ENCODE peak calls at places on chromosomes 13 and 19, in six cellular contexts. V is stimulated activated CD4-positive, alpha-beta T cell treated with anti-CD3 and anti-CD28 coated beads, Interleukin-2, amount 100 ng/mL, for 48 hours; H is GM04504; X is CD4-positive, alpha-beta T cell; M is CD4-positive, CD25-positive, alpha-beta regulatory T cell; N is psoas muscle. R is an unnamed sample.

GRCh38 chr13:30306762-30307193 is 573 bp downstream of the KATNAL1 start:
- DNase-seq in H (peak; percentile 83), M (peak; percentile 94), X (peak; percentile 86), V (peak; percentile 93), N (peak; percentile 97), R (peak; percentile 87)

GRCh38 chr13:37369618-37370017 is 228.9 kb downstream of the POSTN start:
- DNase-seq in M (no peak), X (no peak), H (no peak), N (no peak), V (no peak), R (no peak)

GRCh38 chr13:49259586-49259985 is 11.9 kb downstream of the CDADC1 start:
- DNase-seq in V (no peak), M (no peak), X (no peak), H (no peak), N (no peak), R (no peak)

GRCh38 chr13:30033681-30034447 is 183.4 kb upstream of the UBL3 start:
- DNase-seq in M (peak; percentile 9), V (no peak), H (peak; percentile 86), N (no peak), X (no peak), R (no peak)

GRCh38 chr13:32164622-32165268 is 133.2 kb downstream of the FRY start:
- DNase-seq in X (no peak), N (no peak), V (no peak), H (peak; percentile 39), M (peak; percentile 61), R (no peak)

GRCh38 chr19:18049390-18049789 is 37.3 kb downstream of the IL12RB1 start:
- DNase-seq in V (no peak), X (no peak), N (peak; percentile 95), H (no peak), M (no peak), R (no peak)

GRCh38 chr19:13621413-13621812 is 115.1 kb upstream of the CACNA1A start:
- DNase-seq in X (no peak), M (peak; percentile 16), H (peak; percentile 89), N (no peak), V (peak; percentile 59), R (no peak)

GRCh38 chr13:89432997-89433396 is 1761.8 kb downstream of the SLITRK5 start:
- DNase-seq in N (no peak), V (no peak), M (no peak), H (no peak), X (no peak), R (no peak)

GRCh38 chr19:35869327-35870123 is 1.2 kb downstream of the APLP1 start:
- DNase-seq in V (peak; percentile 82), N (peak; percentile 69), X (peak; percentile 75), M (peak; percentile 90), H (peak; percentile 25), R (peak; percentile 54)

GRCh38 chr13:52010890-52011689 is at the start of gene ATP7B:
- DNase-seq in H (no peak), N (peak; percentile 49), M (no peak), X (peak; percentile 6), V (peak; percentile 13), R (no peak)

GRCh38 chr13:50893211-50893852 is 16.3 kb upstream of the RNASEH2B start:
- DNase-seq in H (no peak), M (peak; percentile 91), V (no peak), N (no peak), X (no peak), R (no peak)

GRCh38 chr13:59086147-59086546 is 1077.6 kb downstream of the DIAPH3 start:
- DNase-seq in V (no peak), N (no peak), X (no peak), H (no peak), M (no peak), R (no peak)

GRCh38 chr13:90868321-90868920 is 479.1 kb upstream of the MIR17HG start:
- DNase-seq in H (no peak), M (no peak), N (no peak), V (peak; percentile 4), X (no peak), R (no peak)

GRCh38 chr19:21835810-21836444 is at the start of gene ZNF43:
- DNase-seq in X (peak; percentile 88), H (peak; percentile 91), M (peak; percentile 96), V (peak; percentile 83), N (peak; percentile 97), R (peak; percentile 94)

GRCh38 chr13:32415019-32415418 is 12.9 kb downstream of the N4BP2L1 start:
- DNase-seq in N (no peak), X (no peak), M (peak; percentile 43), H (no peak), V (peak; percentile 13), R (no peak)

GRCh38 chr13:112643759-112644459 is 45.9 kb upstream of the ATP11A start:
- DNase-seq in X (no peak), V (no peak), M (no peak), N (no peak), H (no peak), R (no peak)

GRCh38 chr19:40332669-40333068 is 15.5 kb downstream of the C19orf47 start:
- DNase-seq in M (no peak), N (no peak), X (no peak), V (no peak), H (no peak), R (no peak)

GRCh38 chr19:37719927-37720265 is 335 bp upstream of the ZNF607 start:
- DNase-seq in N (no peak), V (no peak), M (no peak), H (no peak), X (no peak), R (no peak)

GRCh38 chr13:93446256-93446655 is 219.6 kb downstream of the GPC6 start:
- DNase-seq in X (no peak), M (no peak), H (no peak), V (no peak), N (no peak), R (no peak)

GRCh38 chr19:47102561-47103135 is 10.9 kb downstream of the ZC3H4 start:
- DNase-seq in H (no peak), V (no peak), X (no peak), N (no peak), M (no peak), R (no peak)

GRCh38 chr13:34145061-34145460 is 327.1 kb downstream of the RFC3 start:
- DNase-seq in X (no peak), H (no peak), V (no peak), N (no peak), M (no peak), R (no peak)

GRCh38 chr13:47033216-47033615 is 136.4 kb upstream of the HTR2A start:
- DNase-seq in X (no peak), N (no peak), V (no peak), M (no peak), H (no peak), R (no peak)

GRCh38 chr13:110610955-110611595 is 4.3 kb upstream of the NAXD start:
- DNase-seq in X (no peak), V (no peak), M (peak; percentile 35), N (no peak), H (no peak), R (no peak)

GRCh38 chr19:51743405-51743804 is 8.3 kb downstream of the FPR1 start:
- DNase-seq in X (no peak), M (no peak), N (no peak), H (no peak), V (no peak), R (no peak)

R was measured in CD8-positive, alpha-beta T cell.